ENCODE peak calls at places on chromosomes 16 and 17, in six cellular contexts. Z is body of pancreas, H is K562, C is heart left ventricle, A is HCT116, O is HepG2. P is an unnamed sample.

GRCh38 chr16:70764632-70765031 is 36.3 kb downstream of the VAC14 start:
- ATAC-seq in Z (no peak), H (no peak), C (no peak), A (no peak), O (no peak), P (no peak)

GRCh38 chr17:9287301-9287700 is 266.0 kb downstream of the NTN1 start:
- ATAC-seq in Z (no peak), H (no peak), C (no peak), A (no peak), O (no peak), P (no peak)

GRCh38 chr16:77961811-77962210 is 60.5 kb upstream of the CLEC3A start:
- ATAC-seq in Z (no peak), H (no peak), C (no peak), A (no peak), O (no peak), P (no peak)

GRCh38 chr16:8905795-8906591 is 23.8 kb downstream of the LITAFD start:
- ATAC-seq in Z (no peak), H (peak; percentile 63), C (no peak), A (peak; percentile 64), O (peak; percentile 67), P (no peak)

GRCh38 chr16:17416461-17417221 is 54.1 kb downstream of the XYLT1 start:
- ATAC-seq in Z (peak; percentile 73), H (no peak), C (peak; percentile 78), A (no peak), O (no peak), P (peak; percentile 35)

GRCh38 chr17:5877948-5878347 is 192.2 kb upstream of the WSCD1 start:
- ATAC-seq in Z (no peak), H (no peak), C (peak; percentile 81), A (no peak), O (no peak), P (no peak)

GRCh38 chr17:75428775-75429469 is 23.4 kb upstream of the GRB2 start:
- ATAC-seq in Z (no peak), H (no peak), C (peak; percentile 42), A (no peak), O (no peak), P (peak; percentile 54)

GRCh38 chr16:27547134-27547533 is 2.6 kb downstream of the GTF3C1 start:
- ATAC-seq in Z (no peak), H (peak; percentile 48), C (no peak), A (no peak), O (no peak), P (no peak)

GRCh38 chr17:5241861-5242671 is 7.4 kb upstream of the SCIMP start:
- ATAC-seq in Z (no peak), H (no peak), C (peak; percentile 72), A (no peak), O (peak; percentile 28), P (no peak)

GRCh38 chr17:45255358-45255757 is 6.5 kb downstream of the SPATA32 start:
- ATAC-seq in Z (no peak), H (no peak), C (no peak), A (no peak), O (no peak), P (no peak)

GRCh38 chr17:1553354-1554266 is 9.0 kb downstream of the PITPNA start:
- ATAC-seq in Z (no peak), H (no peak), C (no peak), A (no peak), O (no peak), P (no peak)

GRCh38 chr17:80152057-80152831 is 5.3 kb upstream of the EIF4A3 start:
- ATAC-seq in Z (no peak), H (peak; percentile 24), C (no peak), A (no peak), O (no peak), P (no peak)

GRCh38 chr17:48100591-48101011 is 677 bp downstream of the CBX1 start:
- ATAC-seq in Z (peak; percentile 29), H (peak; percentile 57), C (peak; percentile 25), A (peak; percentile 58), O (peak; percentile 58), P (peak; percentile 26)

GRCh38 chr16:760498-761343 is at the start of gene MSLN:
- ATAC-seq in Z (no peak), H (no peak), C (no peak), A (peak; percentile 81), O (peak; percentile 76), P (no peak)

GRCh38 chr16:71249399-71249798 is 18.9 kb upstream of the HYDIN start:
- ATAC-seq in Z (no peak), H (peak; percentile 63), C (no peak), A (peak; percentile 54), O (peak; percentile 74), P (no peak)

GRCh38 chr17:65131244-65131643 is 5.9 kb upstream of the RGS9 start:
- ATAC-seq in Z (no peak), H (peak; percentile 53), C (no peak), A (no peak), O (peak; percentile 46), P (no peak)

GRCh38 chr16:19589771-19590302 is 34.3 kb downstream of the VPS35L start:
- ATAC-seq in Z (no peak), H (no peak), C (peak; percentile 53), A (no peak), O (peak; percentile 58), P (peak; percentile 86)

GRCh38 chr17:30505868-30506417 is 28.7 kb downstream of the GOSR1 start:
- ATAC-seq in Z (no peak), H (no peak), C (no peak), A (no peak), O (no peak), P (no peak)

GRCh38 chr16:8916541-8917225 is 34.5 kb downstream of the LITAFD start:
- ATAC-seq in Z (no peak), H (no peak), C (no peak), A (no peak), O (no peak), P (no peak)

GRCh38 chr16:5072334-5073278 is 963 bp downstream of the ALG1 start:
- ATAC-seq in Z (no peak), H (peak; percentile 13), C (no peak), A (peak; percentile 17), O (peak; percentile 21), P (no peak)

GRCh38 chr16:27526169-27526568 is 23.5 kb downstream of the GTF3C1 start:
- ATAC-seq in Z (no peak), H (peak; percentile 38), C (peak; percentile 62), A (no peak), O (no peak), P (no peak)

GRCh38 chr16:84604477-84605013 is 13.3 kb downstream of the COTL1 start:
- ATAC-seq in Z (no peak), H (no peak), C (no peak), A (no peak), O (no peak), P (no peak)

GRCh38 chr16:84600343-84601229 is 17.3 kb downstream of the COTL1 start:
- ATAC-seq in Z (no peak), H (peak; percentile 85), C (peak; percentile 50), A (no peak), O (no peak), P (no peak)

GRCh38 chr16:84606081-84606875 is 11.6 kb downstream of the COTL1 start:
- ATAC-seq in Z (no peak), H (no peak), C (no peak), A (no peak), O (no peak), P (no peak)

GRCh38 chr16:84605339-84605848 is 12.5 kb downstream of the COTL1 start:
- ATAC-seq in Z (no peak), H (no peak), C (no peak), A (no peak), O (no peak), P (no peak)

GRCh38 chr16:84603115-84603816 is 14.6 kb downstream of the COTL1 start:
- ATAC-seq in Z (no peak), H (no peak), C (peak; percentile 58), A (peak; percentile 81), O (no peak), P (peak; percentile 84)
- TF ChIP-seq POLR2A in Z (peak; percentile 13), H (no peak), C (no peak), A (no peak), O (no peak), P (no peak)

GRCh38 chr17:2711608-2712299 is at the start of gene CLUH:
- ATAC-seq in Z (peak; percentile 87), H (peak; percentile 87), C (peak; percentile 77), A (peak; percentile 83), O (peak; percentile 41), P (peak; percentile 94)

GRCh38 chr17:2710804-2711607 is 558 bp downstream of the CLUH start:
- ATAC-seq in Z (peak; percentile 41), H (peak; percentile 12), C (no peak), A (peak; percentile 12), O (peak; percentile 59), P (peak; percentile 4)

GRCh38 chr17:2713881-2714280 is 2.3 kb upstream of the CLUH start:
- ATAC-seq in Z (no peak), H (no peak), C (no peak), A (no peak), O (no peak), P (no peak)

GRCh38 chr17:2710075-2710803 is 1.3 kb downstream of the CLUH start:
- ATAC-seq in Z (no peak), H (peak; percentile 29), C (no peak), A (no peak), O (peak; percentile 17), P (no peak)

GRCh38 chr17:2712300-2713043 is 908 bp upstream of the CLUH start:
- ATAC-seq in Z (no peak), H (no peak), C (peak; percentile 0), A (no peak), O (no peak), P (no peak)
- H3K4me3 ChIP-seq in Z (peak overlapping the region; percentile 83), H (peak overlapping the region; percentile 70), C (peak overlapping the region; percentile 96), A (peak overlapping the region; percentile 100), O (peak overlapping the region; percentile 91), P (peak overlapping the region; percentile 85)

DNA sequence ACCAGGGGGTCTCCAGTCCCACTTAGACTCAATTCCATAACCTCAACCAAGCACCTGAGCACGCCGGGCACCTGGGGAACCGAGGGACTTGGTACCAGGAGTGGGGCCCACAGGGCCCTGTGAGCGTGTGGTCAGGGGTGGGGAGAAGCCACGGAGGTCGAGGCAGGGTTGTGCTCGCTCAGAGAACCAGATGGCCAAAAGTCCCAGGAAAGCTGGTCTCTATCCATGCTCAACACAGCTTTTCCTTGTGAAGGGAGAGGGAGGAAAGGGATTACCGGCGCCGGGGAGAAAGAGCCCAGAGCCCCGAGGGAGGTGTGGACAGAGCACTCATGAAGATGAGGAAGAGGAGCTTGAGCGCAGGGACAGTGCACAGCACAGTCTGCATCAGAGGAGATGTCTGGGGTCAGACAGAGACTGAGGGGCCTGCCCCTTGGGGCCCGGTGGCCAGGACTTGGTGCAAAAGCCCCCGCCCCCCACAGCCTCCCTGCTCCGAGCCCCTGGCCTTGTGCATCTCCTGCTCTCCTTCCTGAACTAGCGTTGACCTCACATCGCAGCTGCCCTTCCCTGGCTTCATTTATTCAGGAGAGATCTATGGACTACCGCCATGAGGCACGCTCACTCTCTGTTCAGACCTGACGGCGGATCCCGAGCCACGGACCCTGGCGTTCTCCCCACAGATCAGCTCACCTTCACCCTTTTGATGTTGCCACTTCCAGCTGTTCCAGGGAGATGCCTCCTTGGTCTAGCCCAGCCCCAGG is 355.4 kb upstream of the TNRC6C start:
- ATAC-seq in Z (no peak), H (no peak), C (no peak), A (no peak), O (no peak), P (peak; percentile 1)
- TF ChIP-seq POLR2A in Z (no peak), H (no peak), C (no peak), A (no peak), O (no peak), P (no peak)

DNA sequence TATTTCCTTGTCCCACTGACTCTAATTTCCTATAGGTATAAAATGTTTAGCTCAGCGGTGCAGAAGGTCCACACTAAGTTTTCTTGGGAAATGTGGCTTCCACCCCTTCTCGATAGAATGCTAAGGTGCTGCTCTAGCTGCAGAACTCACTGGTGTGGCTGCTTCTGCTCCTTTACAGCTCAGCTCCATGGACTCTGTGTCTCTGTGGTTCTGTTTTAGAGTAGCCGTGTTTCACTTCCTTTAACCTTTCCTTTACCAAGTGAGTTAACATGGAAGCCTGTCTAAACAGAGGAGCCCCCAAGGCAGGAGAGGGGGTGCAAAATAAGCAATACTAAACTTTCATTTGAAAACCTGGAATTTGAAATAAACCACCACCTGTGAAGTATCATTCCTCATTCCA is 65.3 kb downstream of the SPECC1 start:
- ATAC-seq in Z (no peak), H (no peak), C (peak; percentile 53), A (no peak), O (no peak), P (no peak)
- H3K4me3 ChIP-seq in Z (no peak overlapping the region), H (no peak overlapping the region), C (peak overlapping the region; percentile 40), A (no peak overlapping the region), O (no peak overlapping the region), P (peak overlapping the region; percentile 25)